ENCODE peak calls at places on chromosome 21, in seven cellular contexts. One of them, this sample, is unnamed.

GRCh38 chr21:33940846-33941245 is 25.2 kb upstream of the ATP5PO start:
- DNase-seq in EL: no peak
- DNase-seq in stimulated activated CD8-positive, alpha-beta memory T cell treated with anti-CD3 and anti-CD28 coated beads, Interleukin-15, amount 100 ng/mL, for 24 hours: no peak
- DNase-seq in left ventricle myocardium inferior: no peak
- DNase-seq in NCI-H2081: no peak
- DNase-seq in NCI-H1048: no peak
- DNase-seq in ELR: no peak
- DNase-seq in this sample: no peak

GRCh38 chr21:28916150-28916893 is 76.4 kb downstream of the LTN1 start:
- DNase-seq in stimulated activated CD8-positive, alpha-beta memory T cell treated with anti-CD3 and anti-CD28 coated beads, Interleukin-15, amount 100 ng/mL, for 24 hours: no peak
- DNase-seq in left ventricle myocardium inferior: no peak
- DNase-seq in NCI-H2081: no peak
- DNase-seq in ELR: no peak
- DNase-seq in EL: no peak
- DNase-seq in NCI-H1048: no peak
- DNase-seq in this sample: no peak

GRCh38 chr21:39007532-39007931 is 175.7 kb downstream of the PSMG1 start:
- DNase-seq in NCI-H2081: no peak
- DNase-seq in left ventricle myocardium inferior: no peak
- DNase-seq in EL: no peak
- DNase-seq in ELR: no peak
- DNase-seq in stimulated activated CD8-positive, alpha-beta memory T cell treated with anti-CD3 and anti-CD28 coated beads, Interleukin-15, amount 100 ng/mL, for 24 hours: no peak
- DNase-seq in NCI-H1048: no peak
- DNase-seq in this sample: no peak

GRCh38 chr21:45176141-45176540 is 101.8 kb downstream of the ADARB1 start:
- DNase-seq in ELR: no peak
- DNase-seq in NCI-H1048: no peak
- DNase-seq in stimulated activated CD8-positive, alpha-beta memory T cell treated with anti-CD3 and anti-CD28 coated beads, Interleukin-15, amount 100 ng/mL, for 24 hours: no peak
- DNase-seq in NCI-H2081: no peak
- DNase-seq in left ventricle myocardium inferior: no peak
- DNase-seq in EL: no peak
- DNase-seq in this sample: no peak

GRCh38 chr21:22900511-22900910 is 1902.3 kb downstream of the NCAM2 start:
- DNase-seq in NCI-H1048: no peak
- DNase-seq in EL: no peak
- DNase-seq in ELR: peak
- DNase-seq in stimulated activated CD8-positive, alpha-beta memory T cell treated with anti-CD3 and anti-CD28 coated beads, Interleukin-15, amount 100 ng/mL, for 24 hours: no peak
- DNase-seq in NCI-H2081: no peak
- DNase-seq in left ventricle myocardium inferior: no peak
- DNase-seq in this sample: no peak

GRCh38 chr21:44834951-44835646 is 17.2 kb upstream of the SUMO3 start:
- DNase-seq in ELR: no peak
- DNase-seq in left ventricle myocardium inferior: no peak
- DNase-seq in stimulated activated CD8-positive, alpha-beta memory T cell treated with anti-CD3 and anti-CD28 coated beads, Interleukin-15, amount 100 ng/mL, for 24 hours: no peak
- DNase-seq in NCI-H1048: no peak
- DNase-seq in NCI-H2081: no peak
- DNase-seq in EL: no peak
- DNase-seq in this sample: peak

GRCh38 chr21:41581592-41582228 is 73.8 kb upstream of the TMPRSS2 start:
- DNase-seq in left ventricle myocardium inferior: no peak
- DNase-seq in EL: no peak
- DNase-seq in NCI-H2081: no peak
- DNase-seq in stimulated activated CD8-positive, alpha-beta memory T cell treated with anti-CD3 and anti-CD28 coated beads, Interleukin-15, amount 100 ng/mL, for 24 hours: no peak
- DNase-seq in ELR: no peak
- DNase-seq in NCI-H1048: no peak
- DNase-seq in this sample: no peak

GRCh38 chr21:43573921-43574320 is 85.4 kb downstream of the HSF2BP start:
- DNase-seq in NCI-H1048: no peak
- DNase-seq in NCI-H2081: no peak
- DNase-seq in stimulated activated CD8-positive, alpha-beta memory T cell treated with anti-CD3 and anti-CD28 coated beads, Interleukin-15, amount 100 ng/mL, for 24 hours: no peak
- DNase-seq in left ventricle myocardium inferior: no peak
- DNase-seq in EL: no peak
- DNase-seq in ELR: no peak
- DNase-seq in this sample: no peak

GRCh38 chr21:20311388-20311787 is 686.8 kb upstream of the NCAM2 start:
- DNase-seq in stimulated activated CD8-positive, alpha-beta memory T cell treated with anti-CD3 and anti-CD28 coated beads, Interleukin-15, amount 100 ng/mL, for 24 hours: no peak
- DNase-seq in NCI-H1048: no peak
- DNase-seq in EL: no peak
- DNase-seq in NCI-H2081: peak
- DNase-seq in left ventricle myocardium inferior: no peak
- DNase-seq in ELR: no peak
- DNase-seq in this sample: no peak

GRCh38 chr21:42784276-42784675 is 95.1 kb downstream of the WDR4 start:
- DNase-seq in left ventricle myocardium inferior: no peak
- DNase-seq in EL: no peak
- DNase-seq in NCI-H1048: no peak
- DNase-seq in stimulated activated CD8-positive, alpha-beta memory T cell treated with anti-CD3 and anti-CD28 coated beads, Interleukin-15, amount 100 ng/mL, for 24 hours: no peak
- DNase-seq in NCI-H2081: no peak
- DNase-seq in ELR: no peak
- DNase-seq in this sample: no peak

GRCh38 chr21:32463889-32464300 is 51.4 kb downstream of the EVA1C start:
- DNase-seq in NCI-H1048: no peak
- DNase-seq in ELR: peak
- DNase-seq in stimulated activated CD8-positive, alpha-beta memory T cell treated with anti-CD3 and anti-CD28 coated beads, Interleukin-15, amount 100 ng/mL, for 24 hours: no peak
- DNase-seq in NCI-H2081: no peak
- DNase-seq in EL: peak
- DNase-seq in left ventricle myocardium inferior: no peak
- DNase-seq in this sample: no peak

GRCh38 chr21:20570824-20571232 is 427.4 kb upstream of the NCAM2 start:
- DNase-seq in NCI-H2081: peak
- DNase-seq in EL: no peak
- DNase-seq in NCI-H1048: no peak
- DNase-seq in ELR: peak
- DNase-seq in left ventricle myocardium inferior: no peak
- DNase-seq in stimulated activated CD8-positive, alpha-beta memory T cell treated with anti-CD3 and anti-CD28 coated beads, Interleukin-15, amount 100 ng/mL, for 24 hours: no peak
- DNase-seq in this sample: no peak

GRCh38 chr21:32088471-32088870 is 190.4 kb downstream of the MIS18A start:
- DNase-seq in EL: no peak
- DNase-seq in NCI-H2081: no peak
- DNase-seq in left ventricle myocardium inferior: no peak
- DNase-seq in NCI-H1048: no peak
- DNase-seq in stimulated activated CD8-positive, alpha-beta memory T cell treated with anti-CD3 and anti-CD28 coated beads, Interleukin-15, amount 100 ng/mL, for 24 hours: no peak
- DNase-seq in ELR: no peak
- DNase-seq in this sample: no peak

GRCh38 chr21:43864313-43864805 is 664 bp upstream of the AGPAT3 start:
- DNase-seq in EL: peak
- DNase-seq in NCI-H2081: peak
- DNase-seq in left ventricle myocardium inferior: peak
- DNase-seq in ELR: peak
- DNase-seq in NCI-H1048: no peak
- DNase-seq in stimulated activated CD8-positive, alpha-beta memory T cell treated with anti-CD3 and anti-CD28 coated beads, Interleukin-15, amount 100 ng/mL, for 24 hours: no peak
- DNase-seq in this sample: no peak

GRCh38 chr21:34282223-34282622 is 81.6 kb upstream of the KCNE2 start:
- DNase-seq in NCI-H2081: no peak
- DNase-seq in stimulated activated CD8-positive, alpha-beta memory T cell treated with anti-CD3 and anti-CD28 coated beads, Interleukin-15, amount 100 ng/mL, for 24 hours: no peak
- DNase-seq in left ventricle myocardium inferior: no peak
- DNase-seq in NCI-H1048: no peak
- DNase-seq in ELR: peak
- DNase-seq in EL: peak
- DNase-seq in this sample: no peak

GRCh38 chr21:45142469-45142868 is 68.1 kb downstream of the ADARB1 start:
- DNase-seq in NCI-H1048: no peak
- DNase-seq in left ventricle myocardium inferior: no peak
- DNase-seq in EL: peak
- DNase-seq in ELR: peak
- DNase-seq in NCI-H2081: no peak
- DNase-seq in stimulated activated CD8-positive, alpha-beta memory T cell treated with anti-CD3 and anti-CD28 coated beads, Interleukin-15, amount 100 ng/mL, for 24 hours: no peak
- DNase-seq in this sample: peak

GRCh38 chr21:37041706-37042271 is 31.1 kb downstream of the PIGP start:
- DNase-seq in stimulated activated CD8-positive, alpha-beta memory T cell treated with anti-CD3 and anti-CD28 coated beads, Interleukin-15, amount 100 ng/mL, for 24 hours: no peak
- DNase-seq in left ventricle myocardium inferior: no peak
- DNase-seq in ELR: no peak
- DNase-seq in NCI-H2081: peak
- DNase-seq in EL: no peak
- DNase-seq in NCI-H1048: no peak
- DNase-seq in this sample: no peak

GRCh38 chr21:14215971-14216621 is at the start of gene RBM11:
- DNase-seq in EL: peak
- DNase-seq in NCI-H1048: no peak
- DNase-seq in NCI-H2081: peak
- DNase-seq in stimulated activated CD8-positive, alpha-beta memory T cell treated with anti-CD3 and anti-CD28 coated beads, Interleukin-15, amount 100 ng/mL, for 24 hours: peak
- DNase-seq in ELR: peak
- DNase-seq in left ventricle myocardium inferior: peak
- DNase-seq in this sample: no peak

GRCh38 chr21:16838330-16838729 is 674.5 kb upstream of the CXADR start:
- DNase-seq in stimulated activated CD8-positive, alpha-beta memory T cell treated with anti-CD3 and anti-CD28 coated beads, Interleukin-15, amount 100 ng/mL, for 24 hours: no peak
- DNase-seq in EL: no peak
- DNase-seq in NCI-H1048: no peak
- DNase-seq in ELR: peak
- DNase-seq in left ventricle myocardium inferior: no peak
- DNase-seq in NCI-H2081: no peak
- DNase-seq in this sample: no peak

GRCh38 chr21:44982558-44983244 is 42.9 kb downstream of the SLX9 start:
- DNase-seq in left ventricle myocardium inferior: peak
- DNase-seq in ELR: no peak
- DNase-seq in NCI-H2081: no peak
- DNase-seq in EL: peak
- DNase-seq in stimulated activated CD8-positive, alpha-beta memory T cell treated with anti-CD3 and anti-CD28 coated beads, Interleukin-15, amount 100 ng/mL, for 24 hours: no peak
- DNase-seq in NCI-H1048: no peak
- DNase-seq in this sample: peak

GRCh38 chr21:45161039-45161945 is 86.9 kb downstream of the ADARB1 start:
- DNase-seq in ELR: no peak
- DNase-seq in EL: no peak
- DNase-seq in NCI-H2081: no peak
- DNase-seq in NCI-H1048: no peak
- DNase-seq in left ventricle myocardium inferior: no peak
- DNase-seq in stimulated activated CD8-positive, alpha-beta memory T cell treated with anti-CD3 and anti-CD28 coated beads, Interleukin-15, amount 100 ng/mL, for 24 hours: no peak
- DNase-seq in this sample: no peak

GRCh38 chr21:40047211-40047610 is 180.0 kb downstream of the PCP4 start:
- DNase-seq in stimulated activated CD8-positive, alpha-beta memory T cell treated with anti-CD3 and anti-CD28 coated beads, Interleukin-15, amount 100 ng/mL, for 24 hours: no peak
- DNase-seq in NCI-H1048: no peak
- DNase-seq in EL: no peak
- DNase-seq in left ventricle myocardium inferior: no peak
- DNase-seq in NCI-H2081: peak
- DNase-seq in ELR: no peak
- DNase-seq in this sample: no peak

GRCh38 chr21:36422279-36423098 is 37.3 kb downstream of the CHAF1B start:
- DNase-seq in stimulated activated CD8-positive, alpha-beta memory T cell treated with anti-CD3 and anti-CD28 coated beads, Interleukin-15, amount 100 ng/mL, for 24 hours: no peak
- DNase-seq in EL: peak
- DNase-seq in NCI-H1048: peak
- DNase-seq in ELR: peak
- DNase-seq in NCI-H2081: peak
- DNase-seq in left ventricle myocardium inferior: peak
- DNase-seq in this sample: no peak

GRCh38 chr21:16195896-16196443 is 466.2 kb downstream of the USP25 start:
- DNase-seq in EL: peak
- DNase-seq in NCI-H2081: no peak
- DNase-seq in NCI-H1048: no peak
- DNase-seq in ELR: peak
- DNase-seq in left ventricle myocardium inferior: no peak
- DNase-seq in stimulated activated CD8-positive, alpha-beta memory T cell treated with anti-CD3 and anti-CD28 coated beads, Interleukin-15, amount 100 ng/mL, for 24 hours: no peak
- DNase-seq in this sample: no peak

GRCh38 chr21:38599381-38599975 is 101.2 kb upstream of the ERG start:
- DNase-seq in stimulated activated CD8-positive, alpha-beta memory T cell treated with anti-CD3 and anti-CD28 coated beads, Interleukin-15, amount 100 ng/mL, for 24 hours: no peak
- DNase-seq in left ventricle myocardium inferior: no peak
- DNase-seq in NCI-H1048: no peak
- DNase-seq in EL: no peak
- DNase-seq in ELR: no peak
- DNase-seq in NCI-H2081: no peak
- DNase-seq in this sample: no peak

GRCh38 chr21:18049461-18049860 is 195.2 kb upstream of the CHODL start:
- DNase-seq in NCI-H1048: no peak
- DNase-seq in NCI-H2081: peak
- DNase-seq in left ventricle myocardium inferior: no peak
- DNase-seq in EL: no peak
- DNase-seq in stimulated activated CD8-positive, alpha-beta memory T cell treated with anti-CD3 and anti-CD28 coated beads, Interleukin-15, amount 100 ng/mL, for 24 hours: no peak
- DNase-seq in ELR: no peak
- DNase-seq in this sample: no peak

GRCh38 chr21:16992448-16992847 is 520.4 kb upstream of the CXADR start:
- DNase-seq in left ventricle myocardium inferior: no peak
- DNase-seq in NCI-H1048: no peak
- DNase-seq in NCI-H2081: no peak
- DNase-seq in EL: no peak
- DNase-seq in stimulated activated CD8-positive, alpha-beta memory T cell treated with anti-CD3 and anti-CD28 coated beads, Interleukin-15, amount 100 ng/mL, for 24 hours: no peak
- DNase-seq in ELR: peak
- DNase-seq in this sample: no peak

GRCh38 chr21:45570826-45571601 is 28.8 kb upstream of the SLC19A1 start:
- DNase-seq in NCI-H1048: no peak
- DNase-seq in EL: peak
- DNase-seq in stimulated activated CD8-positive, alpha-beta memory T cell treated with anti-CD3 and anti-CD28 coated beads, Interleukin-15, amount 100 ng/mL, for 24 hours: no peak
- DNase-seq in ELR: peak
- DNase-seq in left ventricle myocardium inferior: no peak
- DNase-seq in NCI-H2081: no peak
- DNase-seq in this sample: peak

GRCh38 chr21:32698971-32699693 is 28.7 kb downstream of the SYNJ1 start:
- DNase-seq in ELR: no peak
- DNase-seq in left ventricle myocardium inferior: no peak
- DNase-seq in NCI-H2081: no peak
- DNase-seq in NCI-H1048: no peak
- DNase-seq in EL: no peak
- DNase-seq in stimulated activated CD8-positive, alpha-beta memory T cell treated with anti-CD3 and anti-CD28 coated beads, Interleukin-15, amount 100 ng/mL, for 24 hours: no peak
- DNase-seq in this sample: no peak

GRCh38 chr21:33127154-33127893 is 57.4 kb downstream of the OLIG1 start:
- DNase-seq in left ventricle myocardium inferior: peak
- DNase-seq in NCI-H2081: peak
- DNase-seq in EL: peak
- DNase-seq in stimulated activated CD8-positive, alpha-beta memory T cell treated with anti-CD3 and anti-CD28 coated beads, Interleukin-15, amount 100 ng/mL, for 24 hours: peak
- DNase-seq in ELR: peak
- DNase-seq in NCI-H1048: peak
- DNase-seq in this sample: no peak

GRCh38 chr21:29018540-29018939 is 609 bp downstream of the RWDD2B start:
- DNase-seq in left ventricle myocardium inferior: no peak
- DNase-seq in NCI-H2081: no peak
- DNase-seq in ELR: peak
- DNase-seq in stimulated activated CD8-positive, alpha-beta memory T cell treated with anti-CD3 and anti-CD28 coated beads, Interleukin-15, amount 100 ng/mL, for 24 hours: no peak
- DNase-seq in NCI-H1048: no peak
- DNase-seq in EL: no peak
- DNase-seq in this sample: no peak

GRCh38 chr21:45388011-45388521 is 16.9 kb upstream of the COL18A1 start:
- DNase-seq in EL: no peak
- DNase-seq in left ventricle myocardium inferior: peak
- DNase-seq in ELR: no peak
- DNase-seq in NCI-H1048: no peak
- DNase-seq in stimulated activated CD8-positive, alpha-beta memory T cell treated with anti-CD3 and anti-CD28 coated beads, Interleukin-15, amount 100 ng/mL, for 24 hours: no peak
- DNase-seq in NCI-H2081: no peak
- DNase-seq in this sample: peak

GRCh38 chr21:26194811-26195251 is 24.3 kb upstream of the APP start:
- DNase-seq in NCI-H2081: no peak
- DNase-seq in stimulated activated CD8-positive, alpha-beta memory T cell treated with anti-CD3 and anti-CD28 coated beads, Interleukin-15, amount 100 ng/mL, for 24 hours: no peak
- DNase-seq in ELR: peak
- DNase-seq in EL: peak
- DNase-seq in NCI-H1048: no peak
- DNase-seq in left ventricle myocardium inferior: no peak
- DNase-seq in this sample: no peak

GRCh38 chr21:35324372-35325220 is 275.5 kb upstream of the RUNX1 start:
- DNase-seq in NCI-H1048: no peak
- DNase-seq in ELR: peak
- DNase-seq in stimulated activated CD8-positive, alpha-beta memory T cell treated with anti-CD3 and anti-CD28 coated beads, Interleukin-15, amount 100 ng/mL, for 24 hours: no peak
- DNase-seq in left ventricle myocardium inferior: no peak
- DNase-seq in EL: peak
- DNase-seq in NCI-H2081: peak
- DNase-seq in this sample: peak

GRCh38 chr21:46515109-46515508 is 56.4 kb downstream of the DIP2A start:
- DNase-seq in EL: peak
- DNase-seq in stimulated activated CD8-positive, alpha-beta memory T cell treated with anti-CD3 and anti-CD28 coated beads, Interleukin-15, amount 100 ng/mL, for 24 hours: no peak
- DNase-seq in left ventricle myocardium inferior: peak
- DNase-seq in NCI-H2081: no peak
- DNase-seq in NCI-H1048: no peak
- DNase-seq in ELR: peak
- DNase-seq in this sample: peak